ENCODE peak calls at places on chromosomes 3 and 15, in six cellular contexts. One of them, this sample, is unnamed.

GRCh38 chr3:197422506-197422905 is 124.1 kb upstream of the DLG1 start:
- DNase-seq in cardiac fibroblast: no peak
- DNase-seq in AG09309: no peak
- DNase-seq in epithelial cell of esophagus: no peak
- DNase-seq in psoas muscle: no peak
- DNase-seq in GM06990: no peak
- DNase-seq in this sample: no peak

GRCh38 chr15:35958936-35959335 is 413.0 kb upstream of the DPH6 start:
- DNase-seq in epithelial cell of esophagus: peak; percentile 8
- DNase-seq in AG09309: no peak
- DNase-seq in cardiac fibroblast: no peak
- DNase-seq in psoas muscle: no peak
- DNase-seq in GM06990: no peak
- DNase-seq in this sample: no peak

GRCh38 chr15:27250223-27250622 is 279.2 kb downstream of the GABRG3 start:
- DNase-seq in cardiac fibroblast: no peak
- DNase-seq in AG09309: no peak
- DNase-seq in epithelial cell of esophagus: no peak
- DNase-seq in psoas muscle: no peak
- DNase-seq in GM06990: no peak
- DNase-seq in this sample: no peak

GRCh38 chr15:39115379-39116057 is 465.4 kb upstream of the THBS1 start:
- DNase-seq in AG09309: no peak
- DNase-seq in GM06990: no peak
- DNase-seq in cardiac fibroblast: peak; percentile 29
- DNase-seq in epithelial cell of esophagus: peak; percentile 96
- DNase-seq in psoas muscle: no peak
- DNase-seq in this sample: no peak

GRCh38 chr3:157294444-157294843 is 134.5 kb upstream of the CCNL1 start:
- DNase-seq in psoas muscle: no peak
- DNase-seq in epithelial cell of esophagus: no peak
- DNase-seq in cardiac fibroblast: peak; percentile 72
- DNase-seq in GM06990: no peak
- DNase-seq in AG09309: no peak
- DNase-seq in this sample: peak; percentile 58

GRCh38 chr3:24963762-24964625 is 464.1 kb upstream of the RARB start:
- DNase-seq in cardiac fibroblast: peak; percentile 62
- DNase-seq in GM06990: no peak
- DNase-seq in AG09309: no peak
- DNase-seq in psoas muscle: no peak
- DNase-seq in epithelial cell of esophagus: peak; percentile 36
- DNase-seq in this sample: peak; percentile 77

GRCh38 chr15:57421110-57421509 is 44.8 kb downstream of the CGNL1 start:
- DNase-seq in cardiac fibroblast: no peak
- DNase-seq in psoas muscle: no peak
- DNase-seq in AG09309: no peak
- DNase-seq in epithelial cell of esophagus: no peak
- DNase-seq in GM06990: no peak
- DNase-seq in this sample: no peak

GRCh38 chr3:138625707-138626365 is 17.3 kb downstream of the FAIM start:
- DNase-seq in cardiac fibroblast: peak; percentile 45
- DNase-seq in GM06990: no peak
- DNase-seq in epithelial cell of esophagus: peak; percentile 95
- DNase-seq in AG09309: peak; percentile 11
- DNase-seq in psoas muscle: no peak
- DNase-seq in this sample: peak; percentile 55

GRCh38 chr15:58053236-58054153 is 12.0 kb downstream of the ALDH1A2 start:
- DNase-seq in AG09309: no peak
- DNase-seq in cardiac fibroblast: no peak
- DNase-seq in psoas muscle: no peak
- DNase-seq in epithelial cell of esophagus: no peak
- DNase-seq in GM06990: no peak
- DNase-seq in this sample: no peak

GRCh38 chr3:191499307-191500125 is 38.6 kb downstream of the PYDC2 start:
- DNase-seq in AG09309: peak; percentile 7
- DNase-seq in epithelial cell of esophagus: peak; percentile 78
- DNase-seq in psoas muscle: peak; percentile 57
- DNase-seq in cardiac fibroblast: peak; percentile 29
- DNase-seq in GM06990: peak; percentile 3
- DNase-seq in this sample: peak; percentile 19

GRCh38 chr15:47431501-47431900 is 285.8 kb upstream of the SEMA6D start:
- DNase-seq in cardiac fibroblast: peak; percentile 93
- DNase-seq in epithelial cell of esophagus: no peak
- DNase-seq in GM06990: no peak
- DNase-seq in psoas muscle: no peak
- DNase-seq in AG09309: peak; percentile 27
- DNase-seq in this sample: peak; percentile 88

GRCh38 chr3:189947948-189948723 is 172.6 kb downstream of the P3H2 start:
- DNase-seq in epithelial cell of esophagus: peak; percentile 91
- DNase-seq in AG09309: no peak
- DNase-seq in GM06990: peak; percentile 50
- DNase-seq in psoas muscle: no peak
- DNase-seq in cardiac fibroblast: peak; percentile 66
- DNase-seq in this sample: peak; percentile 62

GRCh38 chr3:39433642-39434041 is 27.1 kb downstream of the RPSA start:
- DNase-seq in cardiac fibroblast: peak; percentile 65
- DNase-seq in psoas muscle: no peak
- DNase-seq in GM06990: no peak
- DNase-seq in epithelial cell of esophagus: no peak
- DNase-seq in AG09309: no peak
- DNase-seq in this sample: peak; percentile 64

GRCh38 chr15:45129651-45130129 is at the start of the genes DUOX1 and DUOXA1:
- DNase-seq in epithelial cell of esophagus: peak; percentile 79
- DNase-seq in psoas muscle: peak; percentile 66
- DNase-seq in AG09309: no peak
- DNase-seq in cardiac fibroblast: no peak
- DNase-seq in GM06990: no peak
- DNase-seq in this sample: no peak

GRCh38 chr15:93779341-93779740 is 452.0 kb upstream of the MCTP2 start:
- DNase-seq in psoas muscle: no peak
- DNase-seq in cardiac fibroblast: no peak
- DNase-seq in epithelial cell of esophagus: peak; percentile 72
- DNase-seq in AG09309: no peak
- DNase-seq in GM06990: no peak
- DNase-seq in this sample: no peak

GRCh38 chr15:75249726-75250125 is 8.4 kb upstream of the GOLGA6C start:
- DNase-seq in AG09309: no peak
- DNase-seq in epithelial cell of esophagus: no peak
- DNase-seq in psoas muscle: no peak
- DNase-seq in cardiac fibroblast: no peak
- DNase-seq in GM06990: no peak
- DNase-seq in this sample: no peak

GRCh38 chr3:99709686-99710085 is 71.3 kb downstream of the COL8A1 start:
- DNase-seq in AG09309: no peak
- DNase-seq in epithelial cell of esophagus: no peak
- DNase-seq in psoas muscle: no peak
- DNase-seq in GM06990: no peak
- DNase-seq in cardiac fibroblast: no peak
- DNase-seq in this sample: no peak

GRCh38 chr3:174170248-174170647 is 688.9 kb upstream of the NAALADL2 start:
- DNase-seq in epithelial cell of esophagus: no peak
- DNase-seq in cardiac fibroblast: peak; percentile 11
- DNase-seq in psoas muscle: no peak
- DNase-seq in GM06990: no peak
- DNase-seq in AG09309: no peak
- DNase-seq in this sample: peak; percentile 2

GRCh38 chr3:48595526-48596121 is 495 bp upstream of the COL7A1 start:
- DNase-seq in AG09309: peak; percentile 72
- DNase-seq in epithelial cell of esophagus: peak; percentile 96
- DNase-seq in cardiac fibroblast: peak; percentile 97
- DNase-seq in GM06990: no peak
- DNase-seq in psoas muscle: peak; percentile 85
- DNase-seq in this sample: peak; percentile 91

GRCh38 chr3:108297636-108298035 is 1.3 kb downstream of the HHLA2 start:
- DNase-seq in epithelial cell of esophagus: no peak
- DNase-seq in psoas muscle: no peak
- DNase-seq in cardiac fibroblast: no peak
- DNase-seq in GM06990: no peak
- DNase-seq in AG09309: no peak
- DNase-seq in this sample: peak; percentile 7

GRCh38 chr3:10594915-10595314 is 89.5 kb upstream of the ATP2B2 start:
- DNase-seq in cardiac fibroblast: peak; percentile 48
- DNase-seq in epithelial cell of esophagus: peak; percentile 58
- DNase-seq in GM06990: no peak
- DNase-seq in AG09309: no peak
- DNase-seq in psoas muscle: no peak
- DNase-seq in this sample: peak; percentile 71

GRCh38 chr3:133472889-133473288 is 73.0 kb downstream of the BFSP2 start:
- DNase-seq in epithelial cell of esophagus: no peak
- DNase-seq in GM06990: no peak
- DNase-seq in cardiac fibroblast: no peak
- DNase-seq in AG09309: no peak
- DNase-seq in psoas muscle: no peak
- DNase-seq in this sample: no peak

GRCh38 chr15:89460048-89460447 is 36.3 kb downstream of the RHCG start:
- DNase-seq in psoas muscle: no peak
- DNase-seq in epithelial cell of esophagus: no peak
- DNase-seq in cardiac fibroblast: no peak
- DNase-seq in GM06990: no peak
- DNase-seq in AG09309: no peak
- DNase-seq in this sample: no peak

GRCh38 chr3:67349551-67350174 is 304.7 kb downstream of the SUCLG2 start:
- DNase-seq in GM06990: peak; percentile 24
- DNase-seq in epithelial cell of esophagus: peak; percentile 51
- DNase-seq in psoas muscle: no peak
- DNase-seq in cardiac fibroblast: no peak
- DNase-seq in AG09309: no peak
- DNase-seq in this sample: peak; percentile 28

GRCh38 chr3:28348637-28349396 is at the start of the genes AZI2 and ZCWPW2:
- DNase-seq in cardiac fibroblast: peak; percentile 97
- DNase-seq in AG09309: peak; percentile 88
- DNase-seq in epithelial cell of esophagus: peak; percentile 97
- DNase-seq in psoas muscle: peak; percentile 98
- DNase-seq in GM06990: peak; percentile 98
- DNase-seq in this sample: peak; percentile 99

GRCh38 chr15:76340802-76341365 is 4.3 kb downstream of the ISL2 start:
- DNase-seq in psoas muscle: peak; percentile 66
- DNase-seq in GM06990: peak; percentile 55
- DNase-seq in cardiac fibroblast: no peak
- DNase-seq in AG09309: no peak
- DNase-seq in epithelial cell of esophagus: no peak
- DNase-seq in this sample: no peak

GRCh38 chr15:85649372-85649771 is 145.4 kb downstream of the KLHL25 start:
- DNase-seq in GM06990: peak; percentile 43
- DNase-seq in epithelial cell of esophagus: peak; percentile 43
- DNase-seq in cardiac fibroblast: peak; percentile 92
- DNase-seq in psoas muscle: no peak
- DNase-seq in AG09309: no peak
- DNase-seq in this sample: peak; percentile 92

GRCh38 chr3:53845103-53845880 is 927 bp downstream of the CHDH start:
- DNase-seq in GM06990: no peak
- DNase-seq in AG09309: no peak
- DNase-seq in epithelial cell of esophagus: peak; percentile 43
- DNase-seq in cardiac fibroblast: peak; percentile 21
- DNase-seq in psoas muscle: peak; percentile 77
- DNase-seq in this sample: peak; percentile 41
- TF ChIP-seq CTCF in GM06990: peak; percentile 31
- TF ChIP-seq CTCF in AG09309: peak; percentile 42
- TF ChIP-seq CTCF in epithelial cell of esophagus: peak; percentile 35
- TF ChIP-seq CTCF in cardiac fibroblast: peak; percentile 24
- TF ChIP-seq CTCF in psoas muscle: peak; percentile 30
- TF ChIP-seq CTCF in this sample: peak; percentile 46

GRCh38 chr3:144407290-144407689 is 435.7 kb downstream of the DIPK2A start:
- DNase-seq in GM06990: no peak
- DNase-seq in cardiac fibroblast: no peak
- DNase-seq in epithelial cell of esophagus: no peak
- DNase-seq in psoas muscle: no peak
- DNase-seq in AG09309: no peak
- DNase-seq in this sample: no peak

GRCh38 chr3:144403040-144403457 is 431.4 kb downstream of the DIPK2A start:
- DNase-seq in GM06990: no peak
- DNase-seq in epithelial cell of esophagus: peak; percentile 36
- DNase-seq in AG09309: no peak
- DNase-seq in psoas muscle: no peak
- DNase-seq in cardiac fibroblast: peak; percentile 14
- DNase-seq in this sample: peak; percentile 49
- H3K4me3 ChIP-seq in GM06990: no peak overlapping the region
- H3K4me3 ChIP-seq in epithelial cell of esophagus: no peak overlapping the region
- H3K4me3 ChIP-seq in AG09309: no peak overlapping the region
- H3K4me3 ChIP-seq in psoas muscle: no peak overlapping the region
- H3K4me3 ChIP-seq in cardiac fibroblast: no peak overlapping the region
- H3K4me3 ChIP-seq in this sample: no peak overlapping the region

GRCh38 chr3:112654979-112655378 is 14.0 kb upstream of the CCDC80 start:
- DNase-seq in AG09309: no peak
- DNase-seq in cardiac fibroblast: peak; percentile 32
- DNase-seq in GM06990: no peak
- DNase-seq in psoas muscle: no peak
- DNase-seq in epithelial cell of esophagus: no peak
- DNase-seq in this sample: no peak
- TF ChIP-seq CTCF in AG09309: peak; percentile 29
- TF ChIP-seq CTCF in cardiac fibroblast: peak; percentile 17
- TF ChIP-seq CTCF in GM06990: peak; percentile 20
- TF ChIP-seq CTCF in psoas muscle: no peak
- TF ChIP-seq CTCF in epithelial cell of esophagus: peak; percentile 32
- TF ChIP-seq CTCF in this sample: peak; percentile 42

DNA sequence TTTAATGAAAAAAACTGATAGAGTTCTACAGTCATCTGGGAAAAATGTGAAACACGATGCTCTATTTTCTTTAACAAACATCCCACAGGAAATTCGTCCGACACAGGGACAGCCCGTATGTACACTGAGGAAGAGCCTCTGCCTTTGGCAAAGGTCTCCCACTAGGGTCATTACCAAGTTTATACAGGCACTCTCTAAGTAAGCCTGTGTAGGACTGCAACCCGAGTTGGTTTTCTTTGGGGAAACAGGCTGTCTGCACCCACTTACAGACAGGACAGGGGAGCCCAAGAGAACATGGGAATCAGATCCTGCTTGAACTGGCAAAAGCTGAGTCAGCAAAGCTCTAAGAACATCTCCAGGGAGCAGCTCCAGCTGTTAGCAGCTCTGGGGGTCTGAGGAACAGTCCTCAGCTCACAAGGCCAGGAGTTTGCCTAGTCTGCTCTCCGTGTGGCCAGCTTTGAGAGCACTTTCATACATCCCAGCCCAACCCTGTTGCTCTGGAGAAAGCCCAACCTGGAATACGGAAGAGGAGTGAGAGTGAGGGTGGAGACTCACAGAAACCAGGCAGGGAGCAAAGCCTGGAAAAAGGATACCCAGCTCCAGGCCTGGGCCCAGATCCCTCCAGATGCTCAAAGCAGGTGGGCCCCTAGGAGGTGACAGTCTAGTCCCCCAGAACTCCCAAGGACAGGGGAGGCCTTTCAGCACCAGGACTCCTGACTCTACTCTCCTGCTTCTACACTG is 1.9 kb downstream of the TBC1D2B start:
- DNase-seq in AG09309: no peak
- DNase-seq in epithelial cell of esophagus: peak; percentile 79
- DNase-seq in GM06990: no peak
- DNase-seq in psoas muscle: no peak
- DNase-seq in cardiac fibroblast: peak; percentile 96
- DNase-seq in this sample: peak; percentile 96
- H3K4me3 ChIP-seq in AG09309: peak overlapping the region; percentile 92
- H3K4me3 ChIP-seq in epithelial cell of esophagus: peak overlapping the region; percentile 78
- H3K4me3 ChIP-seq in GM06990: peak overlapping the region; percentile 93
- H3K4me3 ChIP-seq in psoas muscle: peak overlapping the region; percentile 93
- H3K4me3 ChIP-seq in cardiac fibroblast: peak overlapping the region; percentile 72
- H3K4me3 ChIP-seq in this sample: peak overlapping the region; percentile 92

GRCh38 chr3:64221564-64222257 is 3.6 kb downstream of the PRICKLE2 start:
- DNase-seq in epithelial cell of esophagus: no peak
- DNase-seq in psoas muscle: no peak
- DNase-seq in cardiac fibroblast: no peak
- DNase-seq in GM06990: no peak
- DNase-seq in AG09309: no peak
- DNase-seq in this sample: no peak
- TF ChIP-seq CTCF in epithelial cell of esophagus: no peak
- TF ChIP-seq CTCF in psoas muscle: no peak
- TF ChIP-seq CTCF in cardiac fibroblast: no peak
- TF ChIP-seq CTCF in GM06990: no peak
- TF ChIP-seq CTCF in AG09309: no peak
- TF ChIP-seq CTCF in this sample: no peak

This sample was measured in choroid plexus epithelial cell.